ENCODE peak calls at places on chromosomes 12 and 14, in four cellular contexts. H is ELR, B is NCI-H446, I is AG08395. G is an unnamed sample.
A peak's percentile ranks its signal among the peaks of the same experiment; 100 is the strongest.

GRCh38 chr12:112514926-112515642 is 96.3 kb downstream of the PTPN11 start:
- DNase-seq in H (no peak), B (no peak), I (peak; percentile 22), G (no peak)

GRCh38 chr12:24177889-24178288 is 228.4 kb upstream of the SOX5 start:
- DNase-seq in H (no peak), B (no peak), I (no peak), G (no peak)

GRCh38 chr12:121801601-121802484 is 2.0 kb upstream of the SETD1B start:
- DNase-seq in H (no peak), B (no peak), I (no peak), G (no peak)

GRCh38 chr14:28701733-28702132 is 64.9 kb upstream of the FOXG1 start:
- DNase-seq in H (no peak), B (no peak), I (no peak), G (no peak)

GRCh38 chr12:38201461-38202276 is 114.9 kb upstream of the ALG10B start:
- DNase-seq in H (no peak), B (no peak), I (no peak), G (no peak)

GRCh38 chr14:106436310-106436905 is 910.0 kb downstream of the TMEM121 start:
- DNase-seq in H (no peak), B (no peak), I (no peak), G (no peak)

GRCh38 chr14:99552572-99553216 is 51.3 kb downstream of the CCDC85C start:
- DNase-seq in H (no peak), B (no peak), I (no peak), G (no peak)

GRCh38 chr12:58671196-58671595 is 249.1 kb downstream of the LRIG3 start:
- DNase-seq in H (no peak), B (no peak), I (no peak), G (no peak)

GRCh38 chr12:30795660-30796507 is 41.1 kb upstream of the CAPRIN2 start:
- DNase-seq in H (peak; percentile 91), B (no peak), I (peak; percentile 89), G (peak; percentile 85)

GRCh38 chr14:24890716-24891115 is 159.2 kb downstream of the STXBP6 start:
- DNase-seq in H (no peak), B (no peak), I (no peak), G (no peak)